ENCODE peak calls at places on chromosomes 13 and 19, in four cellular contexts. A is left ventricle myocardium inferior, Y is mucosa of descending colon, B is body of pancreas. R is an unnamed sample.

GRCh38 chr19:23070353-23070781 is 46.5 kb upstream of the ZNF730 start:
- DNase-seq in A (peak), B (peak), Y (peak), R (peak)

GRCh38 chr13:50512602-50513527 is 330.6 kb downstream of the DLEU7 start:
- DNase-seq in Y (peak), B (peak), A (peak), R (peak)

GRCh38 chr19:52889931-52890330 is 7.5 kb downstream of the ZNF320 start:
- DNase-seq in B (no peak), A (no peak), Y (no peak), R (no peak)

GRCh38 chr19:16571283-16571682 is 932 bp downstream of the SLC35E1 start:
- DNase-seq in Y (no peak), B (peak), A (no peak), R (no peak)

GRCh38 chr13:46168341-46168740 is 13.6 kb downstream of the LCP1 start:
- DNase-seq in B (no peak), A (no peak), Y (peak), R (no peak)

GRCh38 chr13:113044431-113045114 is 61.0 kb upstream of the F7 start:
- DNase-seq in B (no peak), Y (no peak), A (no peak), R (no peak)

GRCh38 chr13:34258646-34259386 is 440.9 kb downstream of the RFC3 start:
- DNase-seq in B (no peak), Y (no peak), A (no peak), R (no peak)

GRCh38 chr13:39682788-39683187 is 27.3 kb downstream of the COG6 start:
- DNase-seq in Y (no peak), B (no peak), A (no peak), R (no peak)

GRCh38 chr13:109773276-109773675 is 13.1 kb downstream of the IRS2 start:
- DNase-seq in Y (no peak), A (no peak), B (no peak), R (no peak)

GRCh38 chr19:1247747-1248453 is 483 bp upstream of the MIDN start:
- DNase-seq in B (peak), A (peak), Y (peak), R (peak)

GRCh38 chr19:11279505-11280236 is 16.3 kb upstream of the TSPAN16 start:
- DNase-seq in B (no peak), Y (no peak), A (no peak), R (no peak)

GRCh38 chr13:40547545-40548322 is 118.7 kb downstream of the FOXO1 start:
- DNase-seq in B (no peak), Y (no peak), A (no peak), R (no peak)

GRCh38 chr13:46006688-46007452 is 45.7 kb downstream of the ZC3H13 start:
- DNase-seq in A (no peak), B (no peak), Y (no peak), R (no peak)

GRCh38 chr13:104408733-104409132 is 1342.5 kb upstream of the SLC10A2 start:
- DNase-seq in A (no peak), B (no peak), Y (no peak), R (no peak)

GRCh38 chr13:48486362-48486761 is 46.5 kb downstream of the RCBTB2 start:
- DNase-seq in A (no peak), Y (no peak), B (no peak), R (no peak)

GRCh38 chr19:49692102-49692599 is 1.2 kb downstream of the CPT1C start:
- DNase-seq in B (no peak), A (no peak), Y (no peak), R (no peak)

GRCh38 chr19:13530720-13531119 is 24.4 kb upstream of the CACNA1A start:
- DNase-seq in A (no peak), B (no peak), Y (no peak), R (no peak)

GRCh38 chr19:18412610-18413239 is 6.5 kb upstream of the SSBP4 start:
- DNase-seq in B (no peak), Y (no peak), A (no peak), R (no peak)

GRCh38 chr13:59680429-59681024 is 483.2 kb downstream of the DIAPH3 start:
- DNase-seq in Y (no peak), A (no peak), B (no peak), R (no peak)

GRCh38 chr19:21260164-21260847 is 68.9 kb downstream of the ZNF708 start:
- DNase-seq in B (no peak), Y (no peak), A (no peak), R (no peak)

GRCh38 chr13:91216928-91217700 is 130.4 kb upstream of the MIR17HG start:
- DNase-seq in Y (peak), A (no peak), B (no peak), R (no peak)

GRCh38 chr13:28401303-28402056 is 93.4 kb downstream of the FLT1 start:
- DNase-seq in Y (no peak), A (no peak), B (no peak), R (no peak)

GRCh38 chr19:19628499-19629134 is 597 bp upstream of the LPAR2 start:
- DNase-seq in Y (peak), B (peak), A (no peak), R (no peak)

GRCh38 chr13:73092831-73093230 is 34.0 kb downstream of the KLF5 start:
- DNase-seq in Y (no peak), A (no peak), B (no peak), R (no peak)

GRCh38 chr19:7673995-7674667 is 2.8 kb upstream of the MCEMP1 start:
- DNase-seq in Y (peak), B (peak), A (peak), R (peak)

GRCh38 chr19:32642771-32643170 is 32.2 kb downstream of the ANKRD27 start:
- DNase-seq in B (no peak), Y (no peak), A (no peak), R (no peak)

GRCh38 chr13:45464687-45465453 is at the start of gene COG3:
- DNase-seq in A (peak), B (peak), Y (peak), R (peak)

GRCh38 chr19:31338069-31338767 is 11.0 kb downstream of the TSHZ3 start:
- DNase-seq in B (peak), Y (peak), A (peak), R (peak)

GRCh38 chr13:58949646-58950045 is 1214.1 kb downstream of the DIAPH3 start:
- DNase-seq in B (no peak), A (no peak), Y (peak), R (no peak)

GRCh38 chr13:108742681-108743080 is 113.3 kb downstream of the MYO16 start:
- DNase-seq in A (no peak), Y (no peak), B (no peak), R (no peak)

GRCh38 chr19:54142166-54142780 is 4.7 kb downstream of the CNOT3 start:
- DNase-seq in Y (no peak), A (no peak), B (no peak), R (no peak)

GRCh38 chr19:51799998-51800848 is 5.3 kb downstream of the FPR3 start:
- DNase-seq in Y (no peak), A (peak), B (peak), R (peak)

GRCh38 chr13:36362251-36362650 is 16.1 kb upstream of the SPART start:
- DNase-seq in Y (no peak), B (no peak), A (no peak), R (no peak)

GRCh38 chr13:31042501-31043165 is 110.2 kb downstream of the TEX26 start:
- DNase-seq in B (no peak), A (no peak), Y (no peak), R (no peak)

GRCh38 chr19:18780631-18781030 is 10.5 kb downstream of the COMP start:
- DNase-seq in B (no peak), Y (no peak), A (no peak), R (no peak)

GRCh38 chr19:17686592-17687042 is 1.5 kb downstream of the UNC13A start:
- DNase-seq in Y (peak), A (peak), B (peak), R (no peak)

GRCh38 chr13:98172570-98173405 is 4.3 kb downstream of the RNF113B start:
- DNase-seq in A (no peak), Y (no peak), B (no peak), R (no peak)
- H3K4me3 ChIP-seq in A (peak), Y (no peak), B (no peak), R (peak)

GRCh38 chr19:2540251-2540645 is 64.3 kb downstream of the GADD45B start:
- DNase-seq in Y (no peak), A (no peak), B (no peak), R (no peak)
- H3K4me3 ChIP-seq in Y (no peak), A (peak), B (no peak), R (peak)

GRCh38 chr19:9146882-9147281 is 6.7 kb downstream of the ZNF317 start:
- DNase-seq in Y (no peak), B (no peak), A (no peak), R (no peak)
- H3K4me3 ChIP-seq in Y (no peak), B (no peak), A (no peak), R (no peak)

GRCh38 chr13:52450793-52451116 is 321 bp upstream of the VPS36 start:
- DNase-seq in A (no peak), B (no peak), Y (no peak), R (no peak)
- H3K4me3 ChIP-seq in A (peak), B (no peak), Y (peak), R (no peak)

GRCh38 chr13:106491928-106492327 is 43.5 kb downstream of the EFNB2 start:
- DNase-seq in A (no peak), B (no peak), Y (no peak), R (no peak)

GRCh38 chr13:106490177-106490576 is 45.3 kb downstream of the EFNB2 start:
- DNase-seq in B (no peak), A (no peak), Y (no peak), R (no peak)

GRCh38 chr13:106492576-106493323 is 42.7 kb downstream of the EFNB2 start:
- DNase-seq in Y (no peak), A (no peak), B (no peak), R (no peak)

GRCh38 chr13:106491463-106491862 is 44.0 kb downstream of the EFNB2 start:
- DNase-seq in B (no peak), Y (no peak), A (no peak), R (no peak)

DNA sequence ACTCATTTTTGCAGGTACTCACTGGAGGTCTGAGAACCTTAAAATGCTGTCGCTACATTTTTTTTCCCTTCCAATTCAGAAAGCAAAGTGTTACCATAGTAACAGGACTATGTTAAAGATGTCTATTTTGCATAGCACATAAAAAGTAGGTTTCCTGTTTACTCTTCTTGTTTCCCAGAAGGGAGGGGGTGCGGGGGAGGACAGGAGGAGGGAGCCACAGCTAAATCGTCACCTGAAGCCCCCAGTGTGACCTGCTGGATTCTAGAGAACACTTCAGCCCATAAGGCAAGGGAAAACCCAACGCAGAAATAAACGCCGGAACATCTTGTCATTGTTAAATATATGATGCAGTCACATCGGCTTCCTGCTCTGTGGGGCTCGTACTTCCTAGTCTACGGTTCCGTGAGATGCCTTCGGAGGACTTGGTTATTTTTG is 44.6 kb downstream of the EFNB2 start:
- DNase-seq in B (no peak), A (no peak), Y (no peak), R (no peak)
- H3K4me3 ChIP-seq in B (no peak), A (no peak), Y (no peak), R (no peak)

GRCh38 chr19:15449620-15450527 is at the start of gene WIZ:
- DNase-seq in B (peak), Y (peak), A (peak), R (peak)

GRCh38 chr19:15448778-15449619 is 757 bp downstream of the WIZ start:
- DNase-seq in A (no peak), Y (no peak), B (no peak), R (no peak)

GRCh38 chr19:15445807-15446376 is 3.9 kb downstream of the WIZ start:
- DNase-seq in B (peak), Y (no peak), A (peak), R (no peak)

GRCh38 chr19:15447057-15447456 is 2.7 kb downstream of the WIZ start:
- DNase-seq in Y (no peak), A (no peak), B (no peak), R (no peak)

GRCh38 chr19:15448014-15448777 is 1.6 kb downstream of the WIZ start:
- DNase-seq in B (no peak), A (no peak), Y (no peak), R (no peak)
- H3K4me3 ChIP-seq in B (no peak), A (peak), Y (no peak), R (no peak)

DNA sequence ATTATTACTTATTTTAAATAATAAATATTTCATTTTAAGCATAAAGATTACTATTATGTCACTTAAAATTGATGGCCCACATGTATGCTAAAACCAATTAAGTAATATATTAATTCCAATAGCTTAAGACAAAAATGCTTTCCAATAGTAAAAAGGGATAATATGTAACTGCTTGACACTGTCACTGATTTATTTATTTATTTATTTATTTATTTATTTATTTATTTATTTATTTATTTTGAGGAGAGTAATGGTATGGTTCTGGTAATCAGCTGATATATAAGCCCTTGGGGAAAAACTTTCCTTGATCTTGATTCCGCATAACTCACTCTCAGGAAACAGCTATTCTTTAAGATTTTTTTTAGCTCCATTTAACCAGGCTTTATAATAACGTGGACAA is 903.0 kb upstream of the ATXN8OS start:
- DNase-seq in Y (no peak), B (no peak), A (no peak), R (no peak)
- H3K4me3 ChIP-seq in Y (no peak), B (no peak), A (no peak), R (no peak)

DNA sequence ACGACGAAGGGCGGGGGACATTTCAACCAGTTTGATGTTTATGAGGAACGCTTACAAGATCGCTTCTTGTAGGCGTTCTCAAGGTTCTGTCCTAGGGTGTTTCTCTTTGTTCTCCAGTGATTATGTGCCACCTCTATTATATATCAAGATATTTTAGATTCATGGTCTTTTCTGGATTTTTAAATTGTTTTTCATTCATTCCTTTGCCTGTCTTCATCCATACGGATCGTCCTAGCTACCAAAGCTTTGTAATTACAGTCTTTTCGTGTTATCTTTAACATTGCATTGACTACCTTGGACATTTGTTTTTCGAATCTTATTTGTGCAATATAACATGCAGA is 342 bp upstream of the EID2 start:
- DNase-seq in A (no peak), B (no peak), Y (no peak), R (no peak)
- H3K4me3 ChIP-seq in A (peak), B (no peak), Y (peak), R (peak)

R was measured in sigmoid colon.